ENCODE peak calls at places on chromosomes 12 and 14, in nine cellular contexts. U, X, K, G, A, E, F, Y and W are unnamed samples. For H3K9me3, the result is how much of the 10 kb centered on the place peaks cover.

GRCh38 chr12:12720637-12721250 is 3.6 kb downstream of the CDKN1B start:
- DNase-seq in Y (no peak), E (no peak), G (no peak), F (peak), U (no peak), K (no peak), X (no peak), A (no peak), W (peak)

GRCh38 chr12:1740161-1740948 is 49.5 kb downstream of the ADIPOR2 start:
- DNase-seq in U (no peak), E (no peak), X (no peak), A (no peak), Y (no peak), K (no peak), G (no peak), F (no peak), W (no peak)

GRCh38 chr12:129662184-129662583 is 241.6 kb downstream of the TMEM132D start:
- DNase-seq in X (no peak), A (no peak), E (no peak), F (peak), G (no peak), U (no peak), Y (no peak), K (no peak), W (no peak)

GRCh38 chr12:19066471-19067001 is 63.0 kb upstream of the PLEKHA5 start:
- DNase-seq in Y (no peak), K (peak), G (no peak), E (no peak), F (no peak), A (no peak), X (no peak), U (no peak), W (no peak)

GRCh38 chr14:85280074-85280473 is 249.9 kb upstream of the FLRT2 start:
- DNase-seq in F (peak), U (no peak), A (no peak), E (no peak), G (no peak), Y (no peak), X (no peak), K (no peak), W (no peak)

GRCh38 chr12:109932878-109933503 is 32.9 kb downstream of the TCHP start:
- DNase-seq in F (no peak), E (no peak), A (no peak), X (peak), G (no peak), Y (peak), U (no peak), K (no peak), W (no peak)

GRCh38 chr12:112961074-112961473 is 17.2 kb upstream of the OAS2 start:
- DNase-seq in F (no peak), A (no peak), K (no peak), U (no peak), Y (no peak), G (no peak), E (no peak), X (no peak), W (peak)

GRCh38 chr14:88919502-88919901 is 95.1 kb downstream of the TTC8 start:
- DNase-seq in K (no peak), U (no peak), G (no peak), F (peak), Y (no peak), A (no peak), E (peak), X (no peak), W (no peak)

GRCh38 chr12:11347810-11348209 is 37.6 kb upstream of the PRB4 start:
- DNase-seq in K (no peak), U (no peak), X (no peak), A (no peak), E (no peak), Y (no peak), F (no peak), G (peak), W (no peak)

GRCh38 chr14:100534528-100535286 is 52.5 kb downstream of the BEGAIN start:
- DNase-seq in E (peak), F (no peak), K (no peak), G (peak), Y (peak), X (peak), U (no peak), A (no peak), W (peak)

GRCh38 chr12:10623131-10623530 is 9.7 kb upstream of the MAGOHB start:
- DNase-seq in F (no peak), A (no peak), X (no peak), U (no peak), G (no peak), K (no peak), Y (no peak), E (no peak), W (no peak)

GRCh38 chr12:95437565-95437964 is 36.4 kb upstream of the METAP2 start:
- DNase-seq in X (no peak), Y (no peak), F (no peak), A (no peak), U (no peak), G (no peak), E (no peak), K (no peak), W (no peak)

GRCh38 chr14:75570797-75571196 is 7.6 kb upstream of the FLVCR2 start:
- DNase-seq in E (no peak), K (no peak), Y (no peak), X (no peak), G (no peak), A (no peak), F (no peak), U (no peak), W (no peak)

GRCh38 chr12:3313066-3313465 is 177.9 kb upstream of the PRMT8 start:
- DNase-seq in X (no peak), E (no peak), F (no peak), G (no peak), K (no peak), Y (no peak), U (no peak), A (no peak), W (no peak)

GRCh38 chr14:32258574-32258973 is 55.5 kb upstream of the RNU6-8 start:
- DNase-seq in E (no peak), Y (peak), K (no peak), X (no peak), U (no peak), G (no peak), A (no peak), F (no peak), W (no peak)

GRCh38 chr14:99347561-99347960 is 75.6 kb upstream of the BCL11B start:
- DNase-seq in Y (peak), E (no peak), G (no peak), A (no peak), F (no peak), U (no peak), X (no peak), K (no peak), W (no peak)

GRCh38 chr12:120903382-120903817 is 758 bp downstream of the SPPL3 start:
- DNase-seq in X (peak), A (peak), Y (peak), K (peak), F (peak), E (peak), U (peak), G (peak), W (no peak)

GRCh38 chr12:98059659-98060343 is 455.6 kb upstream of the TMPO start:
- DNase-seq in G (no peak), X (no peak), F (no peak), U (no peak), K (no peak), E (no peak), Y (no peak), A (no peak), W (no peak)

GRCh38 chr14:92144708-92145107 is 22.9 kb downstream of the CPSF2 start:
- DNase-seq in U (no peak), G (no peak), K (no peak), E (no peak), A (no peak), Y (no peak), X (no peak), F (no peak), W (no peak)

GRCh38 chr14:20262642-20263128 is 23.6 kb downstream of the OR11H4 start:
- DNase-seq in F (peak), Y (no peak), X (no peak), A (no peak), G (no peak), E (no peak), U (no peak), K (no peak), W (no peak)

GRCh38 chr12:14290951-14291350 is 74.5 kb upstream of the ATF7IP start:
- DNase-seq in U (no peak), A (no peak), F (no peak), K (no peak), Y (no peak), E (no peak), G (no peak), X (no peak), W (no peak)

GRCh38 chr12:57620936-57621496 is 9.8 kb downstream of the ARHGEF25 start:
- DNase-seq in E (no peak), F (no peak), X (no peak), U (no peak), A (no peak), Y (peak), K (no peak), G (peak), W (no peak)

GRCh38 chr14:89507521-89507920 is 90.5 kb upstream of the FOXN3 start:
- DNase-seq in Y (no peak), X (no peak), K (peak), A (no peak), F (peak), U (no peak), G (no peak), E (no peak), W (no peak)

GRCh38 chr12:47383942-47384341 is 304.2 kb upstream of the AMIGO2 start:
- DNase-seq in F (peak), G (no peak), X (no peak), Y (no peak), A (no peak), E (no peak), U (no peak), K (no peak), W (no peak)

GRCh38 chr12:23810327-23810902 is 139.1 kb downstream of the SOX5 start:
- DNase-seq in X (no peak), A (no peak), Y (no peak), E (no peak), K (no peak), U (no peak), G (peak), F (no peak), W (no peak)

GRCh38 chr12:19978193-19978592 is 390.1 kb upstream of the PDE3A start:
- DNase-seq in K (no peak), Y (no peak), U (no peak), X (no peak), G (no peak), A (no peak), E (no peak), F (peak), W (no peak)

GRCh38 chr12:82968644-82969339 is 282.1 kb downstream of the TMTC2 start:
- DNase-seq in K (no peak), F (no peak), G (peak), A (no peak), X (no peak), E (no peak), U (no peak), Y (no peak), W (no peak)

GRCh38 chr14:36293824-36294223 is 26.6 kb downstream of the MBIP start:
- DNase-seq in F (no peak), X (peak), K (peak), E (no peak), Y (no peak), G (no peak), U (no peak), A (no peak), W (no peak)

GRCh38 chr14:62143235-62143634 is 381.0 kb downstream of the SNAPC1 start:
- DNase-seq in G (no peak), U (no peak), K (no peak), F (no peak), Y (no peak), A (no peak), X (no peak), E (no peak), W (no peak)

GRCh38 chr12:116142936-116143882 is 134.3 kb downstream of the MED13L start:
- DNase-seq in F (peak), Y (no peak), X (no peak), G (no peak), E (no peak), A (no peak), U (no peak), K (no peak), W (no peak)

GRCh38 chr12:57738661-57739237 is at the start of gene AGAP2:
- DNase-seq in G (peak), U (no peak), Y (no peak), X (no peak), A (no peak), F (no peak), E (no peak), K (no peak), W (no peak)

GRCh38 chr14:97626088-97626487 is 828.9 kb downstream of the VRK1 start:
- DNase-seq in X (no peak), E (no peak), A (no peak), K (no peak), U (no peak), Y (no peak), G (no peak), F (no peak), W (no peak)

GRCh38 chr12:11981174-11981733 is 89.5 kb upstream of the BCL2L14 start:
- DNase-seq in G (no peak), A (no peak), X (no peak), Y (no peak), U (no peak), K (no peak), E (no peak), F (no peak), W (no peak)

GRCh38 chr12:906077-906585 is 43.4 kb downstream of the RAD52 start:
- DNase-seq in Y (no peak), K (no peak), G (no peak), X (no peak), E (no peak), A (no peak), F (no peak), U (no peak), W (no peak)

GRCh38 chr12:3668479-3669165 is 84.3 kb downstream of the CRACR2A start:
- DNase-seq in U (no peak), X (no peak), G (no peak), A (no peak), E (no peak), Y (no peak), F (no peak), K (no peak), W (no peak)

GRCh38 chr14:33765251-33765650 is 185.6 kb downstream of the EGLN3 start:
- DNase-seq in Y (no peak), F (no peak), U (no peak), A (no peak), X (no peak), K (no peak), E (no peak), G (peak), W (no peak)

GRCh38 chr14:74669846-74670245 is 43.0 kb downstream of the AREL1 start:
- DNase-seq in G (no peak), U (no peak), F (no peak), Y (no peak), X (no peak), E (no peak), K (no peak), A (no peak), W (no peak)

GRCh38 chr12:56709759-56710376 is 15.2 kb downstream of the NACA start:
- DNase-seq in X (no peak), K (no peak), E (no peak), G (no peak), A (no peak), F (no peak), U (no peak), Y (no peak), W (no peak)

GRCh38 chr12:43285248-43285647 is 266.8 kb downstream of the ADAMTS20 start:
- DNase-seq in A (no peak), F (no peak), U (no peak), X (no peak), G (no peak), E (no peak), K (no peak), Y (no peak), W (no peak)

GRCh38 chr14:68694516-68695235 is 98.2 kb downstream of the ZFP36L1 start:
- DNase-seq in G (no peak), F (no peak), Y (peak), A (peak), E (no peak), K (no peak), X (no peak), U (no peak), W (no peak)

GRCh38 chr14:72894323-72894622 is 372 bp upstream of the DPF3 start:
- DNase-seq in F (no peak), Y (no peak), U (no peak), A (no peak), E (no peak), G (no peak), X (no peak), K (no peak), W (no peak)

GRCh38 chr14:72891666-72892102 is 2.2 kb downstream of the DPF3 start:
- DNase-seq in Y (no peak), K (no peak), F (no peak), E (no peak), U (no peak), A (no peak), G (peak), X (no peak), W (no peak)

GRCh38 chr14:72893636-72894322 is at the start of gene DPF3:
- DNase-seq in F (peak), X (peak), Y (peak), U (peak), E (peak), G (peak), K (peak), A (peak), W (peak)

GRCh38 chr14:72892879-72893635 is 844 bp downstream of the DPF3 start:
- DNase-seq in Y (no peak), K (no peak), F (no peak), G (peak), A (no peak), E (peak), X (no peak), U (no peak), W (no peak)

GRCh38 chr14:72892103-72892878 is 1.6 kb downstream of the DPF3 start:
- DNase-seq in E (peak), K (no peak), U (no peak), F (no peak), G (peak), A (no peak), X (no peak), Y (no peak), W (no peak)
- TF ChIP-seq EP300 in E (no peak), K (no peak), U (no peak), F (no peak), G (no peak), A (no peak), X (no peak), Y (no peak), W (no peak)

DNA sequence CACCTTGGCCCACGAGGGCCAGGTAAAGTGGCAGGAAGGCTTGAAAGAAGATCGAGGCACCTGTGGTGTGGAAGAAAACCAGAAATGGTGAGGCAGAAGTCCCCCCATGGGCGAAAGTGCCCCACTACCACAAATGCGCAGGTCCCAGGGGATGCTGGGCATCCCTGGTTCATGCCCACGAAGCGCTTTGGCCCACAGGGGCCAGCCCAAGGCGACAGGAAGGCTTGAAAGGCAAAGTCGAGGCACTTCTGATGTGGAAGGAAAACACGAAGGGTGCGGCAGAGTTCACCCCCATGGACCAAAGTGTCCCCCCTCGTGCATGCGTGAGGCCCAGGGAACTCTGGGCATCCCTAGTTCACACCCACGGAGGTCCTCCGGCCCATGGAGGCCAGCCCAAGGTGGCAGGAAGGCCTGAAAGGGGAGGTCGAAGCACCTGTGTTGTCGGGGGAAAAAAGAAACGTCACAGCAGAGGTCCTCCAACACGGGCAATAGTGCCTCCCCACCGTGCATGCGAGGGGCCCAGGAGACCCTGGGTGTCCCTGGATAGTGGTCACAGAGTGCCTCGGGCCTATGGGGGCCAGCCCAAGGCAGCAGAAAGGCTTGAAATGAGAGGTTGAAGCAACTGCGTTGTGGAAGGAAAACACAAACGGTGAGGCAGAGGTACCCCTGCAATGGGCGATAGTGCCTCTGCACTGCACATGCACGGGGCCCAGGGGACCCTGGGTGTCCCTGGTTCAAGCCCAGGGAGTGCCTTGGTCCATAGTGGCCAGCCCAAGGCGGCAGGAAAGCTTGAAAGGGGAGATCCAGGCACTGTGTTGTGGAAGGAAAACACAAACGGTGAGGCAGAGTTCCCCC is 373.9 kb downstream of the ALG10 start:
- DNase-seq in F (no peak), X (peak), A (peak), G (peak), E (peak), K (no peak), Y (peak), U (peak), W (peak)
- H3K9me3 ChIP-seq in F (under half), X (under half), A (under half), G (under half), E (under half), K (under half), Y (under half), U (half or more), W (half or more)

DNA sequence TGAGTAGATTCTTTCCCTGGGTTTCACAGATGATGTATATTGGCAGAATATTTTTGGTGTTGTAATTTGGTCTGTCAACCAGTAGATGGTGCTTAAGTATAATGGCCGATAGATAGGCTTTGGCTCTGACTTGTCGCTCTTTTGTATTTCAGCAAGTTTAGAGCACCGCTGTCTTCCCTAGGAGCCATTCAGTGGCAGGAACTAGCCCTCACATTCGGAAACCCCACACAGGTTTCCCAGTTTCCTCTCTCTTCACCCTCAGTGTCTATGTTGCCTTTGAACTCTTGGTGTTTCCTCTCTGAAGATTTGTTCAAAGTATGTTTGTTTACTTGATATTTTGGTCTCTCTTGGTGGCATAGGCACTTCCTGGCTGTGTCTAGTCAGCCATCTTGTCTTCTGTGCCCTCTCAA is 102.2 kb downstream of the GPHN start:
- DNase-seq in K (peak), A (no peak), X (no peak), Y (no peak), U (no peak), G (no peak), E (no peak), F (peak), W (no peak)
- TF ChIP-seq CTCF in K (peak), A (no peak), X (no peak), Y (no peak), U (no peak), G (peak), E (peak), F (peak), W (no peak)

GRCh38 chr12:62846506-62846905 is 88.4 kb downstream of the PPM1H start:
- DNase-seq in X (no peak), A (no peak), E (no peak), Y (no peak), F (no peak), G (no peak), K (no peak), U (no peak), W (no peak)

GRCh38 chr12:62844915-62845314 is 90.0 kb downstream of the PPM1H start:
- DNase-seq in G (no peak), F (no peak), Y (no peak), X (no peak), U (no peak), A (no peak), E (no peak), K (no peak), W (no peak)

GRCh38 chr12:62847709-62848108 is 87.2 kb downstream of the PPM1H start:
- DNase-seq in A (no peak), U (no peak), E (no peak), G (no peak), K (no peak), X (no peak), F (no peak), Y (no peak), W (no peak)

GRCh38 chr12:62849398-62849797 is 85.6 kb downstream of the PPM1H start:
- DNase-seq in X (no peak), U (no peak), G (no peak), K (no peak), F (no peak), E (no peak), A (no peak), Y (no peak), W (no peak)

DNA sequence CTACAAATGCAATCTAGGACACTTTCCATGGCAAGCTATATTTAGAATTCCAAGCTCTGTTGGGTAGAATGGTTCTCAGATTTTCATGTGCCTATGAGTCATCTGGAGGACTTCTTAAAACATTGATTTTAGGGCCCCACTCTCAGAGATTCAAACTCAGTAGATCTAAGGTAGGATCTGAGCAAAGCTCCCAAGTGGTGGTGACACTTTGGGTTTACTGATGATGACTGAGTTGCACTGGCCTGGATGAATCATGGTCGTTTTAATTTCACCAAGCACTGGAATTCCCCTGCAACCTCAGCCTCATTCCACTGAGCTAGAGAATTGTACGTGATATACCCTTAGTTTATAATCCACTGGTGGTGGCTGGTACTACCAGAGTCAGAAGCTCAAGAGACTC is 86.5 kb downstream of the PPM1H start:
- DNase-seq in U (no peak), K (no peak), Y (no peak), A (no peak), X (no peak), F (peak), G (no peak), E (no peak), W (no peak)
- TF ChIP-seq EP300 in U (no peak), K (no peak), Y (no peak), A (no peak), X (no peak), F (no peak), G (no peak), E (no peak), W (no peak)

GRCh38 chr12:49624919-49625577 is 1.7 kb downstream of the PRPF40B start:
- DNase-seq in E (no peak), G (no peak), X (no peak), Y (no peak), U (no peak), F (peak), A (no peak), K (no peak), W (no peak)
- H3K9me3 ChIP-seq in E (under half), G (under half), X (under half), Y (under half), U (under half), F (under half), A (under half), K (under half), W (under half)